ENCODE peak calls at places on chromosomes 7 and 10, in four cellular contexts. A, C, E and V are unnamed samples.

GRCh38 chr7:99142727-99143521 is 984 bp downstream of the SMURF1 start:
- DNase-seq in A (peak), C (peak), E (peak), V (peak)

GRCh38 chr10:34721201-34721840 is 93.8 kb downstream of the PARD3 start:
- DNase-seq in A (no peak), C (no peak), E (no peak), V (no peak)

GRCh38 chr7:780056-780455 is 52.2 kb upstream of the SUN1 start:
- DNase-seq in A (no peak), C (no peak), E (no peak), V (no peak)

GRCh38 chr10:49837096-49837495 is 75.0 kb upstream of the OGDHL start:
- DNase-seq in A (no peak), C (no peak), E (no peak), V (no peak)

GRCh38 chr7:82755705-82756551 is 312.4 kb upstream of the CACNA2D1 start:
- DNase-seq in A (no peak), C (no peak), E (no peak), V (no peak)

GRCh38 chr10:132247943-132248342 is 59.8 kb downstream of the STK32C start:
- DNase-seq in A (no peak), C (no peak), E (no peak), V (no peak)

GRCh38 chr10:94545277-94546057 is at the start of gene HELLS:
- DNase-seq in A (peak), C (peak), E (peak), V (peak)

GRCh38 chr7:136140469-136140868 is 163.3 kb upstream of the MTPN start:
- DNase-seq in A (no peak), C (no peak), E (no peak), V (no peak)

GRCh38 chr7:66557214-66558200 is 71.2 kb upstream of the KCTD7 start:
- DNase-seq in A (peak), C (peak), E (peak), V (peak)

GRCh38 chr7:139095194-139095659 is 14.3 kb downstream of the ZC3HAV1 start:
- DNase-seq in A (no peak), C (no peak), E (no peak), V (no peak)

GRCh38 chr10:89332092-89332633 is 4.4 kb downstream of the IFIT3 start:
- DNase-seq in A (no peak), C (no peak), E (no peak), V (no peak)

GRCh38 chr10:78443900-78444571 is 410.4 kb downstream of the RPS24 start:
- DNase-seq in A (no peak), C (no peak), E (peak), V (no peak)

GRCh38 chr7:101128040-101128834 is 1.3 kb downstream of the SERPINE1 start:
- DNase-seq in A (no peak), C (no peak), E (no peak), V (no peak)

GRCh38 chr7:142626420-142627035 is 122.7 kb upstream of the PRSS1 start:
- DNase-seq in A (no peak), C (peak), E (no peak), V (peak)

GRCh38 chr7:80170445-80170844 is 35.8 kb downstream of the GNAI1 start:
- DNase-seq in A (no peak), C (no peak), E (no peak), V (no peak)

GRCh38 chr7:16063241-16063640 is 358.1 kb downstream of the CRPPA start:
- DNase-seq in A (no peak), C (no peak), E (no peak), V (no peak)

GRCh38 chr7:17580861-17581260 is 282.4 kb downstream of the AHR start:
- DNase-seq in A (no peak), C (no peak), E (no peak), V (no peak)

GRCh38 chr7:75596727-75597614 is 104.9 kb downstream of the SPDYE5 start:
- DNase-seq in A (no peak), C (no peak), E (no peak), V (no peak)

GRCh38 chr10:4670737-4671136 is 155.3 kb upstream of the AKR1E2 start:
- DNase-seq in A (no peak), C (no peak), E (no peak), V (no peak)

GRCh38 chr10:102122450-102122849 is 2.3 kb upstream of the LDB1 start:
- DNase-seq in A (no peak), C (no peak), E (no peak), V (no peak)
- TF ChIP-seq POLR2A in A (no peak), C (no peak), E (no peak), V (no peak)

GRCh38 chr7:44650242-44650641 is 43.8 kb downstream of the OGDH start:
- DNase-seq in A (no peak), C (no peak), E (no peak), V (no peak)
- TF ChIP-seq POLR2A in A (no peak), C (no peak), E (no peak), V (no peak)

GRCh38 chr7:55572378-55573233 is at the start of gene VOPP1:
- DNase-seq in A (no peak), C (peak), E (peak), V (no peak)

GRCh38 chr7:55573234-55573504 is 867 bp upstream of the VOPP1 start:
- DNase-seq in A (no peak), C (no peak), E (no peak), V (no peak)

GRCh38 chr7:55574062-55574717 is 1.9 kb upstream of the VOPP1 start:
- DNase-seq in A (no peak), C (no peak), E (no peak), V (no peak)

GRCh38 chr7:55575098-55575497 is 2.8 kb upstream of the VOPP1 start:
- DNase-seq in A (no peak), C (no peak), E (no peak), V (no peak)

DNA sequence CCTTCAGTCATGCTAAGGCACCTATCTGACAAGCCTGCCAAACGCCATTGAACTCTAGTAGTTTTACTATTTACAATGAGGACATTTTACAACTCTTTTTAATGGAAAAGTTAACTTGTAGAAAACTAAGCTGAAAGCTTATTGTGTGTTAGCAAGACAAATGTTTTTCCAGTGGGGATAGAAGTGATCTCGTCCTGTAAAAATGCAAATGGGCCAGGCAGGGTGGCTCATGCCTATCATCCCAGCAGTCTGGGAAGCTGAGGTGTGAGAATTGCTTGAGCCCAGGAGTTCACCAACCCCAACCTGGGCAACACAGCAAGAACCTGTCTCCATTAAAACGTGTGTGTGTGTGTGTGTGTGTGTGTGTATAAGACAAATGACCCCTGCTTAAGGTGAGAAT is 1.2 kb upstream of the VOPP1 start:
- DNase-seq in A (no peak), C (no peak), E (no peak), V (no peak)
- TF ChIP-seq POLR2A in A (no peak), C (no peak), E (no peak), V (no peak)

GRCh38 chr10:114372179-114372578 is 32.1 kb downstream of the AFAP1L2 start:
- DNase-seq in A (no peak), C (no peak), E (no peak), V (no peak)
- TF ChIP-seq POLR2A in A (no peak), C (no peak), E (no peak), V (no peak)

GRCh38 chr10:119872860-119873671 is 423 bp upstream of the MCMBP start:
- DNase-seq in A (peak), C (peak), E (peak), V (peak)
- TF ChIP-seq POLR2A in A (no peak), C (no peak), E (no peak), V (peak)

GRCh38 chr10:71319800-71320392 is 837 bp downstream of the SLC29A3 start:
- DNase-seq in A (no peak), C (no peak), E (no peak), V (no peak)

GRCh38 chr10:71321386-71321785 is 2.3 kb downstream of the SLC29A3 start:
- DNase-seq in A (no peak), C (no peak), E (no peak), V (no peak)

GRCh38 chr10:71320592-71320991 is 1.5 kb downstream of the SLC29A3 start:
- DNase-seq in A (no peak), C (no peak), E (no peak), V (no peak)

GRCh38 chr10:71316786-71317160 is 2.3 kb upstream of the SLC29A3 start:
- DNase-seq in A (no peak), C (no peak), E (no peak), V (no peak)

GRCh38 chr10:71319042-71319799 is at the start of gene SLC29A3:
- DNase-seq in A (peak), C (peak), E (peak), V (peak)
- TF ChIP-seq POLR2A in A (peak), C (no peak), E (peak), V (no peak)

GRCh38 chr7:144439717-144440116 is 36.2 kb upstream of the NOBOX start:
- DNase-seq in A (no peak), C (no peak), E (no peak), V (no peak)
- TF ChIP-seq POLR2A in A (no peak), C (no peak), E (no peak), V (no peak)

DNA sequence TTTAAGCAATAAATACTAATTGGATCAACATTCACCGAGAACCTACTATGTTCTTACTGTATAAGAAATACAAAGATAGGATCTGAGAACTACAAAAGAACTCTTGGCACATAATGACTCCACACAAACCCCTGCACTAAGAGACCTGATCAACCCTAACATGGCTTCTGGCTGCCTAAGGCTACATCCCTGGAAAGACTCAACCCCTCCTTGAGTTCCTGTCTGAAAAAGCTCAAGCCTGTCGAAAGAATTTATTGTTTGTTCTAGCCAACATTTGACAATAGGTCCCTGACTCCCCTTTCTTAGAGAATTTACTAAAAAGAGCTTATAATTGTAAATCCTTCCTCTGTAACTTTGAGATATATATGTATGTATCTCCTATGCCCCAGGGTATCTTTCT is 125.3 kb upstream of the SGCE start:
- DNase-seq in A (no peak), C (no peak), E (no peak), V (no peak)
- TF ChIP-seq POLR2A in A (no peak), C (no peak), E (no peak), V (no peak)

DNA sequence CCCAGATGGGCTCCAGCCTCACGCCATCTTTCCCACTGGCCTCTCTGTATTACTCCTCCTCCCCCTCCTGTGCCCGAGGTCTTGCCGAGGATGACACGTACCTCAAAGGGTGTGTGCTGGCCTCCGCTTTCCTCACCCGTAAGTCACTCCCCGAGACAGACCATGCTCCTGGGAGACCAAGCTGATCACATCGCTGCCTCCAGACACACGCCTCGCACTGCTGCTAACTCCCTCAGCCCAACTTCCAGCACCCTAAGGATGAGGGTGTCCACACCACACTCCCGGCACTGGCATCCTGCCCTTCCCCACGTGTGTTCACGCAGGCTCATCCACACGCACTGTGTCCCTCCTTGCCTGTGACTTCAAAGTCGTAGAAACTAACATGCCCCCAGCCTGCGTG is 24.0 kb downstream of the MAD1L1 start:
- DNase-seq in A (no peak), C (no peak), E (no peak), V (no peak)
- TF ChIP-seq POLR2A in A (no peak), C (no peak), E (no peak), V (no peak)

DNA sequence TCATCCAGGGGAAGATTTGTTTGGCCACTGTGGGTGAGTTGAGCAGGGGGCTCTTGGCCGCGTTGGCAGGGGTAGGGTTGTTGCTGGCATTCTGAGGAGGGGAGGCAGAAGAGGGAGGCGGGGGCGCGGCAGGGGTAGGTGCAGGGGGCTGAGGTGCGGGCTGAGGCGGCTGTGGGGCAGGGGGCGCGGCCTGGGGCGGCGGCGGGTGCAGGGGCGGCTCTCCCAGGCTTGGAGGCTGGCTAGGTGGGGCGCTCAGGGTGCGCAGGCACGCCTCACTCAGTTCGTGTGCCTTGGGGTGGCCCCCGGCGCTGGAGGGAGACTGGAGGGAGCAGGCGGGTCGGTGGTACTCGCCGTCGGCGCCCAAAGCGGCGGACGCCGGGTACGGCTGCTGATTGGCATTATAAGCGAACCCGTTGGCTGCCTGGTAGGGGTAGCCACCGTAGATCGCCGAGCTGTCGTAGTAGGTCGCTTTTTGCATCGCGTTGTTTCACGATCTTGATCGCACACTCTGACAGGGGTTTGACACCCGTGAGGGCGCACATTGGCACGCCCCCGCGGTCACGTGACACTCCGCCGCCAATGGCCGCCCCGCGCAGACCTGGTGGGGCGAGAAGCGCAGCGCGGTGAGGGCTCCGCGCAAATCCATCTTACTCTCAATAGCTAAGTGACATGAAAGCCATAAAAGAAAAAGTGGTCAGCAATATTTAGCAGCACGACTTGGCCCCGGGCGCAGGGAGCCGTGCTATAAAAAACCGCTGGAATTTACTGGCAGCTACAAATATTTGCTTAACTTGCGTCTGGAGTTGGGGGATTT is 7.9 kb upstream of the HOXA2 start:
- DNase-seq in A (no peak), C (no peak), E (peak), V (no peak)
- TF ChIP-seq POLR2A in A (no peak), C (no peak), E (no peak), V (no peak)